ENCODE peak calls at places on chromosomes 13 and 19, in seven cellular contexts. P, L, O, W, T, B and N are unnamed samples.
A peak's percentile ranks its signal among the peaks of the same experiment; 100 is the strongest.

GRCh38 chr13:39892731-39893293 is 237.3 kb downstream of the COG6 start:
- DNase-seq in P (peak; percentile 46), L (no peak), O (peak; percentile 66), W (peak; percentile 54), T (no peak), B (no peak), N (peak; percentile 51)

GRCh38 chr13:111458001-111458531 is 137.6 kb downstream of the TEX29 start:
- DNase-seq in P (no peak), L (no peak), O (no peak), W (no peak), T (no peak), B (no peak), N (no peak)

GRCh38 chr19:43354305-43354627 is 780 bp downstream of the CD177 start:
- DNase-seq in P (no peak), L (no peak), O (no peak), W (no peak), T (no peak), B (no peak), N (no peak)

GRCh38 chr13:39253774-39254173 is 215.5 kb downstream of the NHLRC3 start:
- DNase-seq in P (no peak), L (no peak), O (peak; percentile 83), W (peak; percentile 3), T (no peak), B (no peak), N (peak; percentile 69)

GRCh38 chr13:113511361-113511760 is 20.9 kb upstream of the DCUN1D2 start:
- DNase-seq in P (no peak), L (no peak), O (no peak), W (no peak), T (no peak), B (no peak), N (no peak)

GRCh38 chr13:90201198-90201597 is 1146.3 kb upstream of the MIR17HG start:
- DNase-seq in P (peak; percentile 52), L (no peak), O (peak; percentile 75), W (peak; percentile 11), T (no peak), B (no peak), N (peak; percentile 55)

GRCh38 chr13:44848956-44849748 is 140.1 kb downstream of the NUFIP1 start:
- DNase-seq in P (no peak), L (no peak), O (peak; percentile 42), W (peak; percentile 66), T (no peak), B (no peak), N (no peak)

GRCh38 chr13:44679602-44680001 is 103.5 kb upstream of the TSC22D1 start:
- DNase-seq in P (no peak), L (no peak), O (peak; percentile 29), W (no peak), T (no peak), B (no peak), N (peak; percentile 33)

GRCh38 chr19:12838182-12838890 is at the start of gene MAST1:
- DNase-seq in P (no peak), L (peak; percentile 59), O (no peak), W (no peak), T (peak; percentile 29), B (no peak), N (no peak)

GRCh38 chr13:112768795-112769411 is 79.1 kb downstream of the ATP11A start:
- DNase-seq in P (peak; percentile 75), L (no peak), O (no peak), W (no peak), T (no peak), B (no peak), N (no peak)

GRCh38 chr13:40508112-40508511 is 158.3 kb downstream of the FOXO1 start:
- DNase-seq in P (no peak), L (no peak), O (peak; percentile 79), W (peak; percentile 69), T (no peak), B (no peak), N (peak; percentile 90)

GRCh38 chr13:37752156-37752555 is 117.4 kb downstream of the TRPC4 start:
- DNase-seq in P (no peak), L (no peak), O (no peak), W (no peak), T (no peak), B (no peak), N (peak; percentile 3)

GRCh38 chr19:55005684-55006488 is 32.2 kb downstream of the GP6 start:
- DNase-seq in P (no peak), L (peak; percentile 59), O (peak; percentile 2), W (no peak), T (peak; percentile 51), B (peak; percentile 42), N (peak; percentile 65)

GRCh38 chr13:100485265-100485664 is 103.3 kb downstream of the GGACT start:
- DNase-seq in P (no peak), L (no peak), O (no peak), W (no peak), T (no peak), B (no peak), N (no peak)

GRCh38 chr13:44243198-44243852 is 130.3 kb upstream of the SERP2 start:
- DNase-seq in P (no peak), L (peak; percentile 74), O (peak; percentile 89), W (peak; percentile 55), T (no peak), B (peak; percentile 49), N (peak; percentile 78)

GRCh38 chr13:95533545-95534135 is 18.9 kb upstream of the CLDN10 start:
- DNase-seq in P (no peak), L (no peak), O (no peak), W (no peak), T (peak; percentile 79), B (no peak), N (no peak)

GRCh38 chr19:12866416-12867119 is 14.7 kb downstream of the DNASE2 start:
- DNase-seq in P (no peak), L (no peak), O (no peak), W (no peak), T (no peak), B (no peak), N (no peak)

GRCh38 chr19:7924651-7925170 is 1.2 kb downstream of the CTXN1 start:
- DNase-seq in P (no peak), L (no peak), O (no peak), W (no peak), T (no peak), B (no peak), N (no peak)

GRCh38 chr19:44552324-44552723 is 22.8 kb upstream of the CEACAM20 start:
- DNase-seq in P (no peak), L (peak; percentile 54), O (peak; percentile 26), W (peak; percentile 6), T (peak; percentile 57), B (peak; percentile 50), N (peak; percentile 53)

GRCh38 chr13:42327725-42328124 is 55.8 kb downstream of the AKAP11 start:
- DNase-seq in P (no peak), L (no peak), O (no peak), W (no peak), T (no peak), B (no peak), N (no peak)

GRCh38 chr13:42320375-42320787 is 48.4 kb downstream of the AKAP11 start:
- DNase-seq in P (no peak), L (no peak), O (no peak), W (no peak), T (no peak), B (no peak), N (no peak)

GRCh38 chr13:42318570-42318969 is 46.6 kb downstream of the AKAP11 start:
- DNase-seq in P (no peak), L (no peak), O (no peak), W (no peak), T (peak; percentile 29), B (no peak), N (no peak)

GRCh38 chr13:42328672-42329071 is 56.7 kb downstream of the AKAP11 start:
- DNase-seq in P (no peak), L (no peak), O (peak; percentile 28), W (no peak), T (no peak), B (no peak), N (peak; percentile 10)

DNA sequence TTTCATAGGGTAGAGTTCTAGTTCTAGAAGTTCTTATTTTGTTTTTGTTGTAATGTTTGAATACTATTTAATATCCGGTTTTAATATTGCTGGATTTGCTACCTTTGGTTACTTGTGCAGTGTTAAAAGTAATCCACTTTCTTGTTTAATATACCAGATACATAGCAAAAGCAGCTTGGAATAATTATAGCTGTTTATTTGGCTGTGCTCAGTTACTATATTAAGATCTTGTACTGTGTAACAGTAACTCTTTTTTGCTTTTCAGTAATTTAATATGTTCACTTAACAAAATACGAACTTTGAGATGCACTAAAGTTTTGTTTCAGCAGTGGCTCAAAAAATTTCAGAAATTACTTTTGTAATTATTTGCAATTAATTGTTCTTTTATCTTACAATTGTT is 50.9 kb downstream of the AKAP11 start:
- DNase-seq in P (no peak), L (no peak), O (no peak), W (no peak), T (no peak), B (no peak), N (no peak)
- H3K4me3 ChIP-seq in P (no peak overlapping the region), L (no peak overlapping the region), O (no peak overlapping the region), W (no peak overlapping the region), T (no peak overlapping the region), B (no peak overlapping the region), N (no peak overlapping the region)

DNA sequence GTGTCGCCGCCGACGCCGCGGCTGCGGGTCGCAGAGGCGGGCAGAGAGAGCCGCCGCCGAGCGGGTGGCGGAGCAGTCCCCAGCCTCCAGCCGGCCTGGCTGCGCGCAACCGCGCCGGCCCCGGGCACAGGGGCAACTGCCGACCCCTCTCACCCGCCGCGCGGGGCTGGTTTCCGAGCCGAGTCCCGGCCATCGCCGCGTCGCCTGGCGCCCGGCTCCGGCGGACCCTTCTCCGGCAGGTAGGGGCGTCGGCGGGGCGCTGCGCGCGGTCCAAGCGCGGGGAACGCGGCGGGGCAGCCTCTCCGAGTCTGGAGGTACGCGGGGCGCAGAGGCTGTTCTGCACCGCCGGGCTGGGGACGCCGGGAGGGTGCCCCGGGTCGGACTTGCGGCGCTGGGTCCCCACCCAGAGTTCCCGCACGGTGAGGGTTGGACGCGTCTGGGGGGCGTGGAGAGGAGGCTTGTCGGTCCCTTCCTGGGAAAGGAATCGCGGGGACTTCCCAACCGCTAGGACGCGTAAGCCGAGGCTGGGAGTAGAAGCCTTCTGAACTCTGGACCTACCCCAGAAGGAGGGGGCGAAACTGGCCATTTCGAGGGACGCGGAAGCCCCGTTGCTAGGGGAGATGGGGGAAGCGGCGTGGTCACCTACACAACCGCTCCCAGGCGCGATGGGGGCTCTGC is 133.6 kb upstream of the MYO16 start:
- DNase-seq in P (no peak), L (no peak), O (peak; percentile 23), W (no peak), T (no peak), B (no peak), N (no peak)
- H3K4me3 ChIP-seq in P (peak overlapping the region; percentile 37), L (no peak overlapping the region), O (peak overlapping the region; percentile 51), W (no peak overlapping the region), T (no peak overlapping the region), B (peak overlapping the region; percentile 56), N (peak overlapping the region; percentile 31)

DNA sequence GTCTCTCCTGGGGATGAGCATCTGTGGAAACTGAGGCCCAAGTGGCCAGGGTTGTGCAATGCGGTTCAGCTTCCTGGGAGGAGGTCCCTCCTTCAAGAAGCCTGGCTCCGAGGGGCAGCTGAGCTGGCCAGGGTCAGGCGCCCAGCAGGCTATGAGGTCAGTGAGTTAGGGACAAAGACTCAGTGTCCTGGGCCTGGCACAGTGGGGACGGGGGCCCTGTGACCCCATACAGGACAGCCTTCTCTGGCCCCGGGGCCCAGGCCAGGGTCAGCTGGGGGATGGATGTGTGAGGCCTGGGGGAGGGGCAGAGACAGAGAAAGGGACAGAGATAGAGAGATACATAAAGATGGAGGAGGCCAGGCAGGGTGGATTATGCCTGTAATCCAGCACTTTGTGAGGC is 3.0 kb upstream of the IL12RB1 start:
- DNase-seq in P (no peak), L (no peak), O (no peak), W (no peak), T (no peak), B (no peak), N (no peak)
- H3K4me3 ChIP-seq in P (no peak overlapping the region), L (no peak overlapping the region), O (no peak overlapping the region), W (no peak overlapping the region), T (no peak overlapping the region), B (no peak overlapping the region), N (no peak overlapping the region)

GRCh38 chr13:21670006-21670882 is 629 bp upstream of the FGF9 start:
- DNase-seq in P (peak; percentile 66), L (peak; percentile 69), O (peak; percentile 37), W (peak; percentile 38), T (peak; percentile 42), B (no peak), N (peak; percentile 58)
- H3K4me3 ChIP-seq in P (peak overlapping the region; percentile 53), L (peak overlapping the region; percentile 30), O (peak overlapping the region; percentile 53), W (peak overlapping the region; percentile 63), T (peak overlapping the region; percentile 54), B (peak overlapping the region; percentile 51), N (peak overlapping the region; percentile 56)